ENCODE peak calls at places on chromosomes 12 and 14, in seven cellular contexts. T is heart left ventricle, J is AG04450, K is fibroblast of villous mesenchyme, Y is H9, H is cardiac muscle cell, Q is neural crest cell. R is an unnamed sample.

GRCh38 chr12:54355104-54355815 is 9.0 kb downstream of the GPR84 start:
- DNase-seq in J (no peak), T (no peak), Q (peak), K (no peak), Y (peak), H (no peak), R (no peak)

GRCh38 chr12:95169368-95169767 is 47.9 kb downstream of the FGD6 start:
- DNase-seq in Y (no peak), J (peak), Q (no peak), T (no peak), H (peak), K (peak), R (peak)

GRCh38 chr14:96461950-96462798 is 40.0 kb upstream of the PAPOLA start:
- DNase-seq in H (no peak), K (no peak), Y (peak), J (no peak), Q (no peak), T (no peak), R (no peak)

GRCh38 chr14:94330857-94331256 is 7.7 kb upstream of the SERPINA6 start:
- DNase-seq in T (no peak), J (no peak), K (no peak), Y (no peak), H (no peak), Q (no peak), R (no peak)

GRCh38 chr12:99019798-99020197 is 374.7 kb downstream of the APAF1 start:
- DNase-seq in Y (no peak), H (no peak), J (no peak), T (no peak), K (no peak), Q (no peak), R (no peak)

GRCh38 chr12:49332891-49333371 is 4.1 kb downstream of the C1QL4 start:
- DNase-seq in T (no peak), Y (no peak), J (no peak), Q (no peak), H (no peak), K (no peak), R (no peak)

GRCh38 chr14:58796636-58797429 is 159.1 kb downstream of the DACT1 start:
- DNase-seq in Q (no peak), J (no peak), K (no peak), T (no peak), H (no peak), Y (no peak), R (no peak)

GRCh38 chr14:104688755-104689619 is at the start of gene INF2:
- DNase-seq in J (no peak), T (peak), H (peak), Q (no peak), Y (peak), K (peak), R (no peak)

GRCh38 chr12:14756331-14757143 is 46.7 kb downstream of the WBP11 start:
- DNase-seq in K (peak), J (no peak), H (no peak), Q (peak), Y (peak), T (no peak), R (no peak)
- TF ChIP-seq CTCF in K (peak), J (peak), H (peak), Q (peak), Y (peak), T (peak), R (peak)

DNA sequence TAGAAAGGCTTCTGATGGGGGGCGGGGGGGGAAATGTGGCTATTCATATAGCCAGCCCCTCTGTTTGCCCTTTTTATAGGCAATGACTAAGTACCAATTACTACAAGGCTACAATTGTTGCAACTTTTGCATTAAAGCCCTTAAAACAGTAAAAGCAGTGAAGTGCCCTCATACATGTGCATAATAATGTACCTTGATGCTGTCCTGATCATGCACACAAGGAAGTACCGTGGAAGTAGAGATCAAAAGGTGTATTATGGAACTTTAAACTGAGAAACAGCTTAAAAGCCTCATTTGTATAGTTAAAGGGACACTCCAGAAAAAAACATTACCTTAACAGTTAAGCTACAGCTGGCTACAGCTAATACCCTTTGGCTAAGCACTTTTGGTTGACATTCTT is 111.8 kb downstream of the PLEKHG7 start:
- DNase-seq in J (no peak), Q (no peak), Y (no peak), T (no peak), H (no peak), K (no peak), R (no peak)
- TF ChIP-seq CTCF in J (no peak), Q (no peak), Y (no peak), T (no peak), H (no peak), K (no peak), R (no peak)

GRCh38 chr14:45426685-45427282 is 173.8 kb upstream of the MIS18BP1 start:
- DNase-seq in Q (no peak), T (no peak), H (peak), Y (peak), K (peak), J (no peak), R (peak)
- TF ChIP-seq CTCF in Q (peak), T (peak), H (peak), Y (peak), K (peak), J (peak), R (peak)

DNA sequence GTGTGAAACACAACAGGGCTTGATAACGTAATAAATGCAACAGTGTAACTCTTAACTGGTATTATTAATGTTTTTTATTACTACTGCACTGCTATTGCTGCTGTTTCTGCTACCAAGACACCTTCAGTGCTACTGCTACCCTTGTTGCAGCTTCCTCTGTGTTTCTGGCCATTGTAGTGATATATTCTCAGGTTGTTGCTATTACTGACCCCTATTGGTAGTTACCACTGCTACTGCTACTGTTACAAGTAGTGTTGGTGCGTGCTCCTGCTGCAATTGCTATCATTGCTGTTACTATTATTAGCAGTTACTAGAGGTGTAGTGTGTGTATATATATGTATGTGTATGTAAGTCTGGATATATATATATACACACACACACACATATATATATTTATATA is 87.2 kb upstream of the PTPRB start:
- DNase-seq in J (no peak), T (no peak), Q (no peak), Y (peak), K (no peak), H (peak), R (no peak)
- TF ChIP-seq CTCF in J (no peak), T (peak), Q (peak), Y (peak), K (peak), H (peak), R (peak)

GRCh38 chr12:15996254-15996653 is 85.1 kb downstream of the DERA start:
- DNase-seq in K (peak), Q (no peak), H (peak), T (peak), Y (peak), J (no peak), R (no peak)
- TF ChIP-seq CTCF in K (peak), Q (no peak), H (no peak), T (peak), Y (peak), J (no peak), R (no peak)

DNA sequence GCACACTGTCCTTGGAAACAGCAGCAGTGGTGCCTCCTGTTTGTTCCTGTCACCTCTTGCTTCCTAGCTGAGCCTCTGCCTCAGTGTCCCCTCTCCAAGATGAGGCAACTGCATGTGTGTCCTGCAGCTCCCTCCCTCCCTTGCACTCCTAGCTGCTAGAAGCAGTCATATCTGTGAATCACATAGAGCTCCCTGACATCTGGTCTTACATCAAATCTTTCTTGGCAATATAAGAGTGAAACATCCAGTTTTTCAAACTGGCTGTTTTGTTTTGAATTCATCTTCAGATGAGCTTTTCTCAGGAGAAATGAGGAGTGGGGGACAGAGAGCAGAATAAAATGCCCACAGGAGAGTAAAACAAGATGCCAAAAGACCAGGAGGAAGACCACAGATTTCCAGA is 103.7 kb downstream of the VCPKMT start:
- DNase-seq in H (no peak), K (peak), T (no peak), Y (no peak), J (no peak), Q (no peak), R (no peak)
- TF ChIP-seq CTCF in H (no peak), K (no peak), T (no peak), Y (no peak), J (peak), Q (no peak), R (no peak)

DNA sequence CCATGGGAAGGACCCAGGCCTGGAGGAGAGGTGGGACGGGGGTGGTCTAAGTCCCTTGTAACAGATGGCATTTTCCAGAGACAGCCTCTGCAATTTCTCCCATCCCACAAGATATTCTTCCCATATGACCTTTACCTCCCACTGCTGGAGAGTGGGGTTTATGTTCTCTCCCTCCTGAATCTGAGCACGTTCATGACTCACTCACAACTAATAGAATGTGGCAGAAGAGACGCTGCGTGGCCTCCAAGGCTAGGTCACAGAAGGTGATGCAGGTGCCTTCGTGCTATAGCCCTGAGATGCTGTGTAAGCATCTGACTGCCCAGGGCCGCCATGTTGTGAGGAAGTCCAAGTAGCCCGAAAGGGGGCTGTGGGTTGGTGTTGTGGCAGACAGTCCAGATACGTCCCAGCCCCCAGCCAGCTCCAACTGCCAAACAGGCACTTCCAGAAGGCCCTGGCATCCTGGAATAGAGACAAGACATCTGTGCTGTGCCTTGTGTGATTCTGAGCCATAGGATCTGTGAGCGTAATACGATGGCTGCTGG is 56.0 kb upstream of the NCOR2 start:
- DNase-seq in K (no peak), Q (no peak), Y (no peak), H (no peak), T (no peak), J (no peak), R (no peak)
- TF ChIP-seq CTCF in K (no peak), Q (no peak), Y (no peak), H (no peak), T (no peak), J (no peak), R (no peak)

GRCh38 chr12:107986183-107986582 is 142.9 kb upstream of the WSCD2 start:
- DNase-seq in H (no peak), K (no peak), Q (no peak), T (no peak), Y (no peak), J (no peak), R (no peak)

GRCh38 chr12:107992016-107992415 is 137.1 kb upstream of the WSCD2 start:
- DNase-seq in Y (no peak), J (no peak), K (no peak), H (no peak), T (no peak), Q (no peak), R (no peak)

GRCh38 chr12:107992870-107993451 is 136.1 kb upstream of the WSCD2 start:
- DNase-seq in Y (peak), K (peak), H (peak), T (no peak), Q (peak), J (no peak), R (no peak)

GRCh38 chr12:107984973-107985372 is 144.1 kb upstream of the WSCD2 start:
- DNase-seq in Y (no peak), H (no peak), Q (no peak), K (no peak), T (no peak), J (no peak), R (no peak)

GRCh38 chr12:107990325-107990724 is 138.8 kb upstream of the WSCD2 start:
- DNase-seq in Y (peak), T (no peak), Q (peak), K (peak), H (peak), J (no peak), R (no peak)
- TF ChIP-seq CTCF in Y (peak), T (peak), Q (peak), K (peak), H (peak), J (peak), R (peak)

DNA sequence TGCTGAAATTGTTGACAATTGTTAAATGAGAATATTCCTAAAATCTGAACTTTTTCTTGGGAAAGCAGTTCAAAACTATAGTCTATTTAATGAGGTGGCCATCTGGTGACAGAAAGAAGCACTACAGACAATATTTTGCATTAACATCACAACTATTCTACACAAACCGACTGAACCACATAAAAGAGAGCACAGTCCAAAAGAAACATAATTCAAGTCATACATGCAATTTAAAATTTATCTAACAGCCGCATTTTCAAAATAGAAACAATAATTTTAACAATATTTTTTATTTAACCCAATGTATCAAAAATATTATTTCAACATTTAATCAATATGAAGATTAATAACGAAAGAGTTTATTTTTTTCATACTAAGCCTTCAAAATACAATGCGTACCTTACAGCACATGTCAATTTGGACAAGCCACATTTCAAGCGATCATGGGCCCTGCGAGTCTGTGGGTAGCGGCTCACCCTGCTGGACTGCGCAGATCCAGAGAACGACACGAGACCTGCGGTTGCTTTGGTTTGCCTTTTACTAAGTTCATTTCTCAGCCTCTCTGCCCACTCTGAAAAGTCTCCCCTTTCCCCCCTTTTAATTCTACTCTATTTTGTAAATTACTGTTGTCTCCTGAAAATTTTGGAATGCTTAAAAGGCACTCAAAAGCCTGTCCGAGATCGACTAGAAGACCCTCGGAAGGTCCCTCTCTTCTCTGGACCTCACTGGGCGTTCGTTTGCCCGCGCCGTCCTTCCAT is 941 bp upstream of the LRRC9 start:
- DNase-seq in Q (no peak), T (peak), H (peak), J (no peak), Y (no peak), K (peak), R (no peak)
- TF ChIP-seq CTCF in Q (peak), T (peak), H (peak), J (peak), Y (peak), K (peak), R (peak)

GRCh38 chr12:87953257-87953860 is 75.8 kb downstream of the C12orf50 start:
- DNase-seq in T (no peak), K (peak), Y (no peak), J (peak), H (peak), Q (peak), R (peak)
- TF ChIP-seq CTCF in T (peak), K (peak), Y (peak), J (peak), H (peak), Q (peak), R (peak)